ENCODE peak calls at places on chromosomes 4 and X, in six cellular contexts. One of them, this sample, is unnamed.

GRCh38 chrX:110066488-110067225 is 63.7 kb downstream of the TMEM164 start:
- DNase-seq in K562: no peak
- DNase-seq in GM12878: no peak
- DNase-seq in HepG2: no peak
- DNase-seq in A549: no peak
- DNase-seq in endothelial cell of umbilical vein: no peak
- DNase-seq in this sample: no peak

GRCh38 chrX:103687073-103687695 is 685 bp upstream of the MORF4L2 start:
- DNase-seq in A549: peak; percentile 86
- DNase-seq in GM12878: no peak
- DNase-seq in endothelial cell of umbilical vein: no peak
- DNase-seq in HepG2: no peak
- DNase-seq in K562: peak; percentile 71
- DNase-seq in this sample: peak; percentile 83

GRCh38 chrX:70664726-70665125 is 220.1 kb downstream of the DLG3 start:
- DNase-seq in K562: no peak
- DNase-seq in GM12878: no peak
- DNase-seq in endothelial cell of umbilical vein: peak; percentile 13
- DNase-seq in HepG2: peak; percentile 19
- DNase-seq in A549: peak; percentile 34
- DNase-seq in this sample: peak; percentile 27

GRCh38 chrX:332496-332860 is 13.9 kb upstream of the GTPBP6 start:
- DNase-seq in GM12878: no peak
- DNase-seq in K562: no peak
- DNase-seq in HepG2: no peak
- DNase-seq in endothelial cell of umbilical vein: no peak
- DNase-seq in A549: no peak
- DNase-seq in this sample: no peak

GRCh38 chrX:111133389-111133788 is 37.4 kb downstream of the PAK3 start:
- DNase-seq in K562: no peak
- DNase-seq in A549: no peak
- DNase-seq in HepG2: no peak
- DNase-seq in GM12878: no peak
- DNase-seq in endothelial cell of umbilical vein: no peak
- DNase-seq in this sample: no peak

GRCh38 chr4:20422398-20422797 is 170.7 kb downstream of the SLIT2 start:
- DNase-seq in GM12878: no peak
- DNase-seq in endothelial cell of umbilical vein: peak; percentile 78
- DNase-seq in HepG2: peak; percentile 25
- DNase-seq in K562: peak; percentile 32
- DNase-seq in A549: peak; percentile 51
- DNase-seq in this sample: peak; percentile 66

GRCh38 chr4:148831945-148832344 is 389.7 kb upstream of the NR3C2 start:
- DNase-seq in K562: no peak
- DNase-seq in HepG2: no peak
- DNase-seq in endothelial cell of umbilical vein: peak; percentile 95
- DNase-seq in GM12878: no peak
- DNase-seq in A549: peak; percentile 3
- DNase-seq in this sample: no peak

GRCh38 chr4:25308761-25309160 is 3.8 kb upstream of the ZCCHC4 start:
- DNase-seq in K562: no peak
- DNase-seq in A549: no peak
- DNase-seq in GM12878: no peak
- DNase-seq in HepG2: peak; percentile 21
- DNase-seq in endothelial cell of umbilical vein: no peak
- DNase-seq in this sample: no peak

GRCh38 chr4:1864076-1865008 is 6.9 kb upstream of the NSD2 start:
- DNase-seq in A549: no peak
- DNase-seq in GM12878: no peak
- DNase-seq in HepG2: no peak
- DNase-seq in K562: no peak
- DNase-seq in endothelial cell of umbilical vein: no peak
- DNase-seq in this sample: no peak
- TF ChIP-seq MYC in A549: no peak
- TF ChIP-seq MYC in GM12878: no peak
- TF ChIP-seq MYC in HepG2: peak; percentile 30
- TF ChIP-seq MYC in K562: no peak
- TF ChIP-seq MYC in endothelial cell of umbilical vein: no peak
- TF ChIP-seq MYC in this sample: no peak

GRCh38 chr4:24078347-24078962 is 188.6 kb upstream of the PPARGC1A start:
- DNase-seq in A549: no peak
- DNase-seq in endothelial cell of umbilical vein: no peak
- DNase-seq in GM12878: no peak
- DNase-seq in HepG2: no peak
- DNase-seq in K562: no peak
- DNase-seq in this sample: no peak
- H3K4me3 ChIP-seq in A549: no peak overlapping the region
- H3K4me3 ChIP-seq in endothelial cell of umbilical vein: no peak overlapping the region
- H3K4me3 ChIP-seq in GM12878: no peak overlapping the region
- H3K4me3 ChIP-seq in HepG2: no peak overlapping the region
- H3K4me3 ChIP-seq in K562: no peak overlapping the region
- H3K4me3 ChIP-seq in this sample: no peak overlapping the region

GRCh38 chrX:23637187-23637586 is 30.1 kb upstream of the PRDX4 start:
- DNase-seq in GM12878: no peak
- DNase-seq in endothelial cell of umbilical vein: no peak
- DNase-seq in A549: peak; percentile 3
- DNase-seq in HepG2: no peak
- DNase-seq in K562: no peak
- DNase-seq in this sample: no peak
- TF ChIP-seq CTCF in GM12878: no peak
- TF ChIP-seq CTCF in endothelial cell of umbilical vein: no peak
- TF ChIP-seq CTCF in A549: no peak
- TF ChIP-seq CTCF in HepG2: no peak
- TF ChIP-seq CTCF in K562: no peak
- TF ChIP-seq CTCF in this sample: no peak

GRCh38 chr4:52641853-52642563 is 17.1 kb downstream of the USP46 start:
- DNase-seq in HepG2: no peak
- DNase-seq in A549: no peak
- DNase-seq in K562: no peak
- DNase-seq in endothelial cell of umbilical vein: peak; percentile 66
- DNase-seq in GM12878: peak; percentile 67
- DNase-seq in this sample: no peak

GRCh38 chr4:52638717-52639116 is 20.4 kb downstream of the USP46 start:
- DNase-seq in HepG2: no peak
- DNase-seq in endothelial cell of umbilical vein: no peak
- DNase-seq in K562: no peak
- DNase-seq in GM12878: no peak
- DNase-seq in A549: no peak
- DNase-seq in this sample: peak; percentile 58

GRCh38 chr4:52643190-52643589 is 15.9 kb downstream of the USP46 start:
- DNase-seq in A549: no peak
- DNase-seq in endothelial cell of umbilical vein: no peak
- DNase-seq in HepG2: no peak
- DNase-seq in K562: no peak
- DNase-seq in GM12878: no peak
- DNase-seq in this sample: no peak

GRCh38 chr4:52643846-52644245 is 15.3 kb downstream of the USP46 start:
- DNase-seq in endothelial cell of umbilical vein: peak; percentile 44
- DNase-seq in HepG2: peak; percentile 34
- DNase-seq in GM12878: no peak
- DNase-seq in K562: no peak
- DNase-seq in A549: no peak
- DNase-seq in this sample: no peak

GRCh38 chr4:52640808-52641595 is 18.1 kb downstream of the USP46 start:
- DNase-seq in endothelial cell of umbilical vein: peak; percentile 75
- DNase-seq in HepG2: no peak
- DNase-seq in A549: no peak
- DNase-seq in K562: no peak
- DNase-seq in GM12878: no peak
- DNase-seq in this sample: no peak
- TF ChIP-seq MYC in endothelial cell of umbilical vein: no peak
- TF ChIP-seq MYC in HepG2: no peak
- TF ChIP-seq MYC in A549: no peak
- TF ChIP-seq MYC in K562: no peak
- TF ChIP-seq MYC in GM12878: no peak
- TF ChIP-seq MYC in this sample: no peak

GRCh38 chrX:134174859-134175258 is 62.1 kb upstream of the CCDC160 start:
- DNase-seq in endothelial cell of umbilical vein: no peak
- DNase-seq in A549: no peak
- DNase-seq in GM12878: no peak
- DNase-seq in K562: no peak
- DNase-seq in HepG2: no peak
- DNase-seq in this sample: no peak

GRCh38 chrX:134174273-134174660 is 62.7 kb upstream of the CCDC160 start:
- DNase-seq in GM12878: no peak
- DNase-seq in A549: no peak
- DNase-seq in K562: no peak
- DNase-seq in HepG2: no peak
- DNase-seq in endothelial cell of umbilical vein: no peak
- DNase-seq in this sample: no peak

GRCh38 chrX:134180566-134180965 is 56.4 kb upstream of the CCDC160 start:
- DNase-seq in K562: no peak
- DNase-seq in GM12878: no peak
- DNase-seq in endothelial cell of umbilical vein: no peak
- DNase-seq in HepG2: no peak
- DNase-seq in A549: no peak
- DNase-seq in this sample: no peak

GRCh38 chrX:134181261-134181660 is 55.7 kb upstream of the CCDC160 start:
- DNase-seq in GM12878: no peak
- DNase-seq in endothelial cell of umbilical vein: no peak
- DNase-seq in HepG2: no peak
- DNase-seq in A549: no peak
- DNase-seq in K562: no peak
- DNase-seq in this sample: no peak

DNA sequence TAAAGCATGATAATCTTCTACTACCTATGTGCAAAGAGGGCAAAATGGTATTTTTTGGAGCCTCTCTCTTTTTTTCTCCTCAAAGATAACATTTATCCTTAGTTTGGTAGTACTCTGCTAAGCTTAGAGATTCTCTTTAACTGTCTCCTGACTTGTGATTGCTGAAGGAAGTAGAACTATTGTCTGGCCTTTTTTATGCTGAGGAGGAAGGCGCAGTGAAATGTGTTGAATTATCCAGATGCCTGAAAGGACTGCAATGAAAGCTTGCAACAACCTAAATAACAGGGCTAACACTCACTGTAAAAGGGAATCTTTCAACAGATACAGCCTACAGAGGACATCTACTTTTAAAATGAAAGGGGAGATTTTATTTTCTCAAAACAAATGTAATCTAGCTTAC is 59.5 kb upstream of the CCDC160 start:
- DNase-seq in K562: no peak
- DNase-seq in endothelial cell of umbilical vein: no peak
- DNase-seq in GM12878: no peak
- DNase-seq in A549: no peak
- DNase-seq in HepG2: no peak
- DNase-seq in this sample: no peak
- H3K4me3 ChIP-seq in K562: no peak overlapping the region
- H3K4me3 ChIP-seq in endothelial cell of umbilical vein: no peak overlapping the region
- H3K4me3 ChIP-seq in GM12878: no peak overlapping the region
- H3K4me3 ChIP-seq in A549: no peak overlapping the region
- H3K4me3 ChIP-seq in HepG2: no peak overlapping the region
- H3K4me3 ChIP-seq in this sample: no peak overlapping the region

DNA sequence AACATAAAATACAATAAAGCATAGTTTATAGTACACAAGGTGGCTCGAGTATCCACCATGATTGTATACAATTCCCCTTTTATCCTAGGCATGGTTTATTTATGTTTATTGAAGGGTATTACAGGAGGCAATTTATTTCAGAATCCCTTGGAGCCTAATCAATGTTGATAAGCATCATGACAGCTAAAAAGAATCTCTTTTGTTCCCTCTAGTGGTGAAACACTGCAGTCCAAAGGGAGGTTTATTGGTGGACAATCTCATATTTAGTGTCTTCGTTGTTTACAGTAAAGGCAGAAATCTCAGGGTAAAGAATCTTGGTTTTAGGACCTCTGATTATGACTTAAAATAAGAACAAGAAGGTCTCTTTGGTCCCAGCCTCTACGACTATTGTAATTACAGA is 1712.5 kb downstream of the C4orf33 start:
- DNase-seq in A549: peak; percentile 3
- DNase-seq in HepG2: peak; percentile 13
- DNase-seq in endothelial cell of umbilical vein: peak; percentile 41
- DNase-seq in GM12878: no peak
- DNase-seq in K562: no peak
- DNase-seq in this sample: peak; percentile 20
- TF ChIP-seq CTCF in A549: peak; percentile 24
- TF ChIP-seq CTCF in HepG2: peak; percentile 42
- TF ChIP-seq CTCF in endothelial cell of umbilical vein: peak; percentile 39
- TF ChIP-seq CTCF in GM12878: peak; percentile 31
- TF ChIP-seq CTCF in K562: no peak
- TF ChIP-seq CTCF in this sample: peak; percentile 40

GRCh38 chr4:179695175-179695574 is 2252.9 kb upstream of the AGA start:
- DNase-seq in K562: no peak
- DNase-seq in GM12878: no peak
- DNase-seq in HepG2: no peak
- DNase-seq in endothelial cell of umbilical vein: no peak
- DNase-seq in A549: no peak
- DNase-seq in this sample: peak; percentile 26

GRCh38 chr4:179698321-179698720 is 2256.1 kb upstream of the AGA start:
- DNase-seq in K562: no peak
- DNase-seq in HepG2: no peak
- DNase-seq in endothelial cell of umbilical vein: no peak
- DNase-seq in A549: no peak
- DNase-seq in GM12878: no peak
- DNase-seq in this sample: no peak
- TF ChIP-seq MYC in K562: no peak
- TF ChIP-seq MYC in HepG2: no peak
- TF ChIP-seq MYC in endothelial cell of umbilical vein: no peak
- TF ChIP-seq MYC in A549: no peak
- TF ChIP-seq MYC in GM12878: no peak
- TF ChIP-seq MYC in this sample: no peak

GRCh38 chr4:159227984-159228383 is 125.1 kb downstream of the RAPGEF2 start:
- DNase-seq in endothelial cell of umbilical vein: peak; percentile 91
- DNase-seq in HepG2: peak; percentile 3
- DNase-seq in K562: no peak
- DNase-seq in A549: peak; percentile 30
- DNase-seq in GM12878: no peak
- DNase-seq in this sample: no peak
- H3K4me3 ChIP-seq in endothelial cell of umbilical vein: no peak overlapping the region
- H3K4me3 ChIP-seq in HepG2: no peak overlapping the region
- H3K4me3 ChIP-seq in K562: no peak overlapping the region
- H3K4me3 ChIP-seq in A549: no peak overlapping the region
- H3K4me3 ChIP-seq in GM12878: no peak overlapping the region
- H3K4me3 ChIP-seq in this sample: no peak overlapping the region